ENCODE peak calls at places on chromosomes 7 and 10, in ten cellular contexts. S, T, O, V, D, U, P, E, H and X are unnamed samples.

GRCh38 chr7:16644624-16644986 is 949 bp downstream of the ANKMY2 start:
- DNase-seq in E (peak; percentile 79), U (peak; percentile 50), D (peak; percentile 54), H (peak; percentile 51), V (peak; percentile 52), P (no peak), T (peak; percentile 49), S (peak; percentile 63), O (no peak), X (peak; percentile 80)

GRCh38 chr10:101817542-101818118 is 614 bp downstream of the OGA start:
- DNase-seq in T (peak; percentile 74), D (peak; percentile 77), H (peak; percentile 74), O (no peak), V (no peak), E (peak; percentile 94), U (peak; percentile 97), S (peak; percentile 86), P (peak; percentile 37), X (no peak)

GRCh38 chr7:101108961-101109360 is 17.9 kb upstream of the SERPINE1 start:
- DNase-seq in E (no peak), U (no peak), P (no peak), S (no peak), T (no peak), V (no peak), D (no peak), O (no peak), H (peak; percentile 53), X (no peak)

GRCh38 chr7:139180700-139181311 is 50.2 kb upstream of the UBN2 start:
- DNase-seq in D (no peak), U (peak; percentile 18), P (no peak), E (no peak), H (no peak), S (no peak), T (no peak), V (no peak), O (no peak), X (no peak)

GRCh38 chr7:2104107-2104710 is 128.5 kb downstream of the MAD1L1 start:
- DNase-seq in P (no peak), O (peak; percentile 61), T (peak; percentile 89), S (peak; percentile 95), D (peak; percentile 76), H (peak; percentile 91), V (peak; percentile 52), U (peak; percentile 93), E (peak; percentile 87), X (peak; percentile 78)

GRCh38 chr10:28200804-28201203 is 102.1 kb downstream of the MPP7 start:
- DNase-seq in T (no peak), H (no peak), U (peak; percentile 29), V (no peak), S (no peak), E (no peak), D (no peak), P (no peak), O (no peak), X (no peak)

GRCh38 chr10:125035136-125035535 is 93.2 kb downstream of the ZRANB1 start:
- DNase-seq in D (no peak), T (no peak), P (no peak), O (no peak), V (no peak), U (peak; percentile 95), E (no peak), S (no peak), H (no peak), X (no peak)

GRCh38 chr10:93074597-93075368 is 1.1 kb downstream of the CYP26A1 start:
- DNase-seq in H (no peak), V (no peak), S (no peak), U (no peak), D (no peak), E (no peak), T (peak; percentile 66), O (no peak), P (no peak), X (no peak)

GRCh38 chr10:128064615-128065580 is 61.3 kb downstream of the MKI67 start:
- DNase-seq in O (no peak), U (peak; percentile 65), V (peak; percentile 48), E (peak; percentile 89), H (no peak), P (peak; percentile 51), S (no peak), D (peak; percentile 76), T (no peak), X (peak; percentile 52)

GRCh38 chr10:3886191-3886590 is 101.2 kb upstream of the KLF6 start:
- DNase-seq in O (no peak), S (peak; percentile 56), U (peak; percentile 58), P (no peak), H (peak; percentile 87), V (no peak), E (peak; percentile 78), D (peak; percentile 42), T (peak; percentile 70), X (no peak)

GRCh38 chr10:106573106-106573505 is 591.4 kb downstream of the SORCS1 start:
- DNase-seq in H (no peak), D (no peak), U (peak; percentile 68), T (no peak), V (no peak), S (no peak), O (no peak), E (no peak), P (no peak), X (no peak)

GRCh38 chr10:76695069-76695468 is 942.5 kb downstream of the KCNMA1 start:
- DNase-seq in H (no peak), P (no peak), S (no peak), O (no peak), V (no peak), U (no peak), E (no peak), T (no peak), D (no peak), X (no peak)

GRCh38 chr10:97263971-97264370 is 28.5 kb downstream of the ARHGAP19 start:
- DNase-seq in T (no peak), H (no peak), O (no peak), E (no peak), U (no peak), V (no peak), D (no peak), S (no peak), P (no peak), X (no peak)

GRCh38 chr10:128417776-128418175 is 291.6 kb upstream of the MKI67 start:
- DNase-seq in P (no peak), T (no peak), H (no peak), V (no peak), O (no peak), S (no peak), U (no peak), D (no peak), E (no peak), X (no peak)

GRCh38 chr7:151754142-151754590 is 122.7 kb downstream of the PRKAG2 start:
- DNase-seq in U (peak; percentile 99), V (no peak), P (peak; percentile 13), O (peak; percentile 94), T (peak; percentile 93), D (peak; percentile 91), E (peak; percentile 94), H (peak; percentile 98), S (peak; percentile 85), X (no peak)

GRCh38 chr7:140541513-140542192 is 62.3 kb upstream of the MKRN1 start:
- DNase-seq in E (no peak), O (peak; percentile 82), H (peak; percentile 95), T (peak; percentile 76), U (peak; percentile 94), D (peak; percentile 80), V (no peak), P (no peak), S (peak; percentile 85), X (no peak)

GRCh38 chr10:52637592-52637991 is 135.0 kb downstream of the MBL2 start:
- DNase-seq in U (no peak), V (no peak), T (no peak), D (no peak), P (no peak), O (no peak), E (no peak), S (no peak), H (no peak), X (no peak)

GRCh38 chr10:481636-482035 is 207.8 kb downstream of the DIP2C start:
- DNase-seq in T (no peak), S (no peak), D (peak; percentile 29), U (no peak), H (no peak), P (no peak), O (no peak), V (no peak), E (peak; percentile 60), X (no peak)

GRCh38 chr10:10992961-10993714 is 24.5 kb upstream of the CELF2 start:
- DNase-seq in E (no peak), D (no peak), U (no peak), T (no peak), S (no peak), P (no peak), O (no peak), H (no peak), V (no peak), X (no peak)

GRCh38 chr7:30926323-30926722 is 14.7 kb downstream of the AQP1 start:
- DNase-seq in E (peak; percentile 62), O (no peak), D (peak; percentile 42), T (no peak), H (no peak), U (no peak), V (no peak), S (peak; percentile 4), P (no peak), X (no peak)
- H3K4me3 ChIP-seq in E (no peak overlapping the region), O (no peak overlapping the region), D (no peak overlapping the region), T (no peak overlapping the region), H (no peak overlapping the region), U (no peak overlapping the region), V (no peak overlapping the region), S (no peak overlapping the region), P (no peak overlapping the region), X (no peak overlapping the region)

GRCh38 chr10:71211759-71212248 is 566 bp upstream of the UNC5B start:
- DNase-seq in U (no peak), H (no peak), T (no peak), V (no peak), O (no peak), E (no peak), D (no peak), S (no peak), P (no peak), X (no peak)
- H3K27ac ChIP-seq in U (no peak overlapping the region), H (peak overlapping the region; percentile 11), T (no peak overlapping the region), V (no peak overlapping the region), O (no peak overlapping the region), E (peak overlapping the region; percentile 63), D (no peak overlapping the region), S (no peak overlapping the region), P (peak overlapping the region; percentile 93), X (no peak overlapping the region)

DNA sequence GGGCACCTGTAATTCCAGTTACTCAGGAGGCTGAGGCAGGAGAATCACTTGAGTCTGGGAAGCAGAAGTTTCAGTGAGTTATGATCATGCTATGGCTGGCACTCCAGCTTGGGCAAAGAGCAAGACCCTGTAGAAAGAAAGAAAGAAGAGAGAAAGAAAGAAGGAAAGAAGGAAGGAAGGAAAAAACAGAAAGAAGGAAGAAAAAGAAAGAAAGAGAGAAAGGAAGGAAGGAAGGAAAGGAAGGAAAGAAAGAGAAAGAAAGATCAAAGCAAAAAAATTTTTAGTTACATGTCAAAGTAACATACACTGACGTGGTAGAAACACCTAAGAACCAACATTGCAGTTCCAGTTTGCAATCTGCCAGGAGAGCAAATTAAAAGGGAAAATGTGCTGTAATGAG is 73.8 kb upstream of the JCAD start:
- DNase-seq in S (no peak), T (no peak), O (no peak), P (no peak), H (no peak), U (no peak), D (no peak), E (no peak), V (no peak), X (no peak)
- H3K4me3 ChIP-seq in S (no peak overlapping the region), T (no peak overlapping the region), O (no peak overlapping the region), P (no peak overlapping the region), H (no peak overlapping the region), U (no peak overlapping the region), D (no peak overlapping the region), E (no peak overlapping the region), V (no peak overlapping the region), X (no peak overlapping the region)

GRCh38 chr10:14554843-14555205 is 219.9 kb downstream of the FAM107B start:
- DNase-seq in O (no peak), T (no peak), U (no peak), H (no peak), D (no peak), S (no peak), E (no peak), V (no peak), P (no peak), X (no peak)
- H3K27ac ChIP-seq in O (no peak overlapping the region), T (no peak overlapping the region), U (peak overlapping the region; percentile 23), H (no peak overlapping the region), D (no peak overlapping the region), S (no peak overlapping the region), E (no peak overlapping the region), V (peak overlapping the region; percentile 19), P (peak overlapping the region; percentile 24), X (no peak overlapping the region)